ENCODE peak calls at places on chromosomes 1 and 21, in seven cellular contexts. N, S, D, G, T, B and X are unnamed samples.

GRCh38 chr1:43293896-43294760 is 6.7 kb upstream of the TIE1 start:
- DNase-seq in S (no peak), T (no peak), G (no peak), D (no peak), N (no peak), B (peak), X (no peak)

GRCh38 chr21:25813917-25814316 is 79.1 kb downstream of the GABPA start:
- DNase-seq in T (no peak), N (no peak), B (no peak), D (no peak), G (no peak), S (no peak), X (no peak)

GRCh38 chr1:119373465-119373864 is 4.9 kb downstream of the HAO2 start:
- DNase-seq in B (no peak), G (no peak), D (no peak), N (no peak), T (no peak), S (no peak), X (no peak)

GRCh38 chr1:231590453-231591198 is 36.0 kb upstream of the DISC1 start:
- DNase-seq in S (peak), B (peak), G (peak), D (peak), T (no peak), N (no peak), X (no peak)

GRCh38 chr1:239951518-239952130 is 140.1 kb upstream of the FMN2 start:
- DNase-seq in G (peak), T (no peak), D (peak), B (peak), N (no peak), S (peak), X (peak)

GRCh38 chr1:1217621-1218523 is 3.9 kb upstream of the TNFRSF4 start:
- DNase-seq in T (no peak), D (no peak), B (no peak), G (peak), S (no peak), N (no peak), X (no peak)

GRCh38 chr21:15495965-15496364 is 233.8 kb upstream of the USP25 start:
- DNase-seq in N (no peak), D (no peak), G (no peak), S (no peak), T (no peak), B (no peak), X (no peak)

GRCh38 chr1:183912265-183912886 is 107.5 kb downstream of the RGL1 start:
- DNase-seq in S (peak), G (no peak), N (no peak), T (no peak), B (no peak), D (no peak), X (no peak)